ENCODE peak calls at places on chromosomes 7 and 10, in ten cellular contexts. T, X, M, Y, W, C, O, H, Z and L are unnamed samples.

GRCh38 chr10:52541082-52541481 is 227.0 kb downstream of the DKK1 start:
- DNase-seq in X (no peak), Y (no peak), W (no peak), T (no peak), C (no peak), O (no peak), H (no peak), Z (no peak), M (no peak), L (no peak)

GRCh38 chr10:68303849-68304412 is 27.9 kb upstream of the HNRNPH3 start:
- DNase-seq in X (no peak), Y (no peak), W (no peak), M (no peak), O (no peak), H (no peak), C (no peak), Z (no peak), T (no peak), L (no peak)

GRCh38 chr10:89330537-89330936 is 2.7 kb downstream of the IFIT3 start:
- DNase-seq in Y (no peak), O (no peak), X (no peak), Z (no peak), H (no peak), W (no peak), C (no peak), T (no peak), M (no peak), L (no peak)

GRCh38 chr10:97633921-97634320 is 621 bp upstream of the MORN4 start:
- DNase-seq in Y (no peak), O (no peak), W (no peak), T (peak; percentile 52), X (no peak), H (peak; percentile 5), Z (no peak), C (no peak), M (no peak), L (no peak)

GRCh38 chr10:117860823-117861222 is 185.9 kb downstream of the RAB11FIP2 start:
- DNase-seq in X (peak; percentile 0), Y (no peak), T (peak; percentile 11), C (no peak), O (no peak), W (no peak), Z (no peak), H (peak; percentile 5), M (no peak), L (no peak)

GRCh38 chr7:121016976-121017375 is 28.5 kb downstream of the CPED1 start:
- DNase-seq in C (no peak), X (no peak), O (no peak), W (no peak), Y (no peak), H (no peak), M (no peak), Z (no peak), T (no peak), L (no peak)

GRCh38 chr7:6266699-6267098 is 5.7 kb downstream of the CYTH3 start:
- DNase-seq in W (no peak), X (no peak), H (no peak), T (no peak), Y (no peak), M (no peak), C (no peak), Z (no peak), O (no peak), L (no peak)

GRCh38 chr10:68550747-68551411 is 9.3 kb upstream of the TET1 start:
- DNase-seq in T (peak; percentile 72), Y (peak; percentile 43), Z (no peak), X (peak; percentile 50), W (peak; percentile 40), O (no peak), M (no peak), C (peak; percentile 26), H (peak; percentile 79), L (no peak)

GRCh38 chr7:8146156-8146555 is 115.8 kb downstream of the ICA1 start:
- DNase-seq in C (no peak), T (no peak), X (no peak), H (no peak), Z (no peak), Y (no peak), M (no peak), W (no peak), O (no peak), L (no peak)

GRCh38 chr10:96188911-96189310 is 58.8 kb downstream of the ZNF518A start:
- DNase-seq in C (no peak), H (no peak), Y (no peak), O (no peak), Z (no peak), X (no peak), M (no peak), T (no peak), W (no peak), L (no peak)

GRCh38 chr10:123462760-123463159 is 203.4 kb upstream of the GPR26 start:
- DNase-seq in Z (no peak), H (no peak), W (no peak), T (no peak), X (no peak), M (no peak), C (no peak), Y (no peak), O (no peak), L (no peak)

GRCh38 chr10:6721480-6721879 is 141.4 kb upstream of the PRKCQ start:
- DNase-seq in M (peak; percentile 58), C (peak; percentile 66), Z (no peak), X (no peak), Y (no peak), W (no peak), H (peak; percentile 51), T (no peak), O (no peak), L (no peak)

GRCh38 chr7:85286449-85286848 is 99.6 kb upstream of the SEMA3D start:
- DNase-seq in C (no peak), X (no peak), O (no peak), W (no peak), T (no peak), Y (no peak), M (no peak), Z (no peak), H (no peak), L (no peak)

GRCh38 chr7:22390512-22390911 is 33.6 kb upstream of the RAPGEF5 start:
- DNase-seq in C (no peak), W (no peak), T (peak; percentile 53), Y (no peak), O (no peak), H (peak; percentile 73), M (no peak), X (no peak), Z (no peak), L (no peak)

GRCh38 chr7:95999481-95999880 is 227.1 kb downstream of the DYNC1I1 start:
- DNase-seq in X (no peak), T (no peak), Z (no peak), H (peak; percentile 1), C (no peak), O (no peak), M (no peak), W (no peak), Y (no peak), L (no peak)

GRCh38 chr10:94066411-94066810 is 72.7 kb downstream of the PLCE1 start:
- DNase-seq in Y (no peak), M (no peak), H (peak; percentile 46), C (no peak), X (no peak), O (no peak), T (no peak), W (no peak), Z (no peak), L (no peak)